ENCODE peak calls at places on chromosome 3, in seven cellular contexts. One of them, this sample, is unnamed.

GRCh38 chr3:183098538-183099025 is 714 bp downstream of the MCCC1 start:
- DNase-seq in astrocyte of the spinal cord: no peak
- DNase-seq in mesendoderm: no peak
- DNase-seq in stimulated activated CD8-positive, alpha-beta memory T cell treated with anti-CD3 and anti-CD28 coated beads, Interleukin-15, amount 100 ng/mL, for 1 hour: no peak
- DNase-seq in endothelial cell: no peak
- DNase-seq in AG08396: no peak
- DNase-seq in CD8-positive, alpha-beta memory T cell: no peak
- DNase-seq in this sample: no peak

GRCh38 chr3:72345237-72345878 is 502.9 kb downstream of the SHQ1 start:
- DNase-seq in stimulated activated CD8-positive, alpha-beta memory T cell treated with anti-CD3 and anti-CD28 coated beads, Interleukin-15, amount 100 ng/mL, for 1 hour: no peak
- DNase-seq in CD8-positive, alpha-beta memory T cell: no peak
- DNase-seq in AG08396: no peak
- DNase-seq in mesendoderm: peak; percentile 60
- DNase-seq in astrocyte of the spinal cord: no peak
- DNase-seq in endothelial cell: no peak
- DNase-seq in this sample: no peak

GRCh38 chr3:46845397-46845859 is 17.8 kb downstream of the MYL3 start:
- DNase-seq in stimulated activated CD8-positive, alpha-beta memory T cell treated with anti-CD3 and anti-CD28 coated beads, Interleukin-15, amount 100 ng/mL, for 1 hour: no peak
- DNase-seq in astrocyte of the spinal cord: peak; percentile 92
- DNase-seq in CD8-positive, alpha-beta memory T cell: no peak
- DNase-seq in mesendoderm: peak; percentile 92
- DNase-seq in endothelial cell: peak; percentile 2
- DNase-seq in AG08396: peak; percentile 77
- DNase-seq in this sample: no peak

GRCh38 chr3:10017636-10018292 is 8.5 kb upstream of the FANCD2 start:
- DNase-seq in astrocyte of the spinal cord: peak; percentile 66
- DNase-seq in mesendoderm: no peak
- DNase-seq in endothelial cell: no peak
- DNase-seq in stimulated activated CD8-positive, alpha-beta memory T cell treated with anti-CD3 and anti-CD28 coated beads, Interleukin-15, amount 100 ng/mL, for 1 hour: no peak
- DNase-seq in CD8-positive, alpha-beta memory T cell: no peak
- DNase-seq in AG08396: peak; percentile 27
- DNase-seq in this sample: no peak

GRCh38 chr3:49119439-49119838 is 1.2 kb downstream of the USP19 start:
- DNase-seq in CD8-positive, alpha-beta memory T cell: no peak
- DNase-seq in stimulated activated CD8-positive, alpha-beta memory T cell treated with anti-CD3 and anti-CD28 coated beads, Interleukin-15, amount 100 ng/mL, for 1 hour: no peak
- DNase-seq in AG08396: peak; percentile 81
- DNase-seq in mesendoderm: no peak
- DNase-seq in astrocyte of the spinal cord: no peak
- DNase-seq in endothelial cell: no peak
- DNase-seq in this sample: no peak

GRCh38 chr3:182843478-182843877 is 50.2 kb downstream of the ATP11B start:
- DNase-seq in mesendoderm: no peak
- DNase-seq in AG08396: no peak
- DNase-seq in astrocyte of the spinal cord: peak; percentile 6
- DNase-seq in endothelial cell: no peak
- DNase-seq in stimulated activated CD8-positive, alpha-beta memory T cell treated with anti-CD3 and anti-CD28 coated beads, Interleukin-15, amount 100 ng/mL, for 1 hour: no peak
- DNase-seq in CD8-positive, alpha-beta memory T cell: no peak
- DNase-seq in this sample: no peak

GRCh38 chr3:182909318-182910040 is 70.9 kb downstream of the DCUN1D1 start:
- DNase-seq in astrocyte of the spinal cord: peak; percentile 29
- DNase-seq in endothelial cell: no peak
- DNase-seq in mesendoderm: peak; percentile 37
- DNase-seq in stimulated activated CD8-positive, alpha-beta memory T cell treated with anti-CD3 and anti-CD28 coated beads, Interleukin-15, amount 100 ng/mL, for 1 hour: no peak
- DNase-seq in CD8-positive, alpha-beta memory T cell: no peak
- DNase-seq in AG08396: no peak
- DNase-seq in this sample: no peak

GRCh38 chr3:101104334-101104733 is 111.1 kb upstream of the ABI3BP start:
- DNase-seq in endothelial cell: no peak
- DNase-seq in AG08396: no peak
- DNase-seq in astrocyte of the spinal cord: no peak
- DNase-seq in stimulated activated CD8-positive, alpha-beta memory T cell treated with anti-CD3 and anti-CD28 coated beads, Interleukin-15, amount 100 ng/mL, for 1 hour: no peak
- DNase-seq in mesendoderm: no peak
- DNase-seq in CD8-positive, alpha-beta memory T cell: no peak
- DNase-seq in this sample: no peak

GRCh38 chr3:136994772-136995516 is 37.2 kb downstream of the IL20RB start:
- DNase-seq in stimulated activated CD8-positive, alpha-beta memory T cell treated with anti-CD3 and anti-CD28 coated beads, Interleukin-15, amount 100 ng/mL, for 1 hour: no peak
- DNase-seq in CD8-positive, alpha-beta memory T cell: no peak
- DNase-seq in astrocyte of the spinal cord: peak; percentile 71
- DNase-seq in AG08396: peak; percentile 46
- DNase-seq in endothelial cell: no peak
- DNase-seq in mesendoderm: no peak
- DNase-seq in this sample: peak; percentile 83

GRCh38 chr3:187799942-187800637 is 54.8 kb upstream of the BCL6 start:
- DNase-seq in endothelial cell: no peak
- DNase-seq in AG08396: no peak
- DNase-seq in astrocyte of the spinal cord: no peak
- DNase-seq in mesendoderm: no peak
- DNase-seq in stimulated activated CD8-positive, alpha-beta memory T cell treated with anti-CD3 and anti-CD28 coated beads, Interleukin-15, amount 100 ng/mL, for 1 hour: no peak
- DNase-seq in CD8-positive, alpha-beta memory T cell: no peak
- DNase-seq in this sample: no peak

GRCh38 chr3:64023861-64024223 is 548 bp upstream of the PSMD6 start:
- DNase-seq in astrocyte of the spinal cord: no peak
- DNase-seq in CD8-positive, alpha-beta memory T cell: no peak
- DNase-seq in endothelial cell: no peak
- DNase-seq in stimulated activated CD8-positive, alpha-beta memory T cell treated with anti-CD3 and anti-CD28 coated beads, Interleukin-15, amount 100 ng/mL, for 1 hour: no peak
- DNase-seq in AG08396: no peak
- DNase-seq in mesendoderm: no peak
- DNase-seq in this sample: no peak

GRCh38 chr3:70829101-70829500 is 516.7 kb upstream of the MDFIC2 start:
- DNase-seq in stimulated activated CD8-positive, alpha-beta memory T cell treated with anti-CD3 and anti-CD28 coated beads, Interleukin-15, amount 100 ng/mL, for 1 hour: no peak
- DNase-seq in astrocyte of the spinal cord: peak; percentile 84
- DNase-seq in mesendoderm: no peak
- DNase-seq in endothelial cell: no peak
- DNase-seq in CD8-positive, alpha-beta memory T cell: no peak
- DNase-seq in AG08396: peak; percentile 43
- DNase-seq in this sample: no peak

GRCh38 chr3:33202581-33203457 is 15.8 kb downstream of the SUSD5 start:
- DNase-seq in stimulated activated CD8-positive, alpha-beta memory T cell treated with anti-CD3 and anti-CD28 coated beads, Interleukin-15, amount 100 ng/mL, for 1 hour: no peak
- DNase-seq in astrocyte of the spinal cord: peak; percentile 58
- DNase-seq in endothelial cell: no peak
- DNase-seq in AG08396: no peak
- DNase-seq in CD8-positive, alpha-beta memory T cell: no peak
- DNase-seq in mesendoderm: no peak
- DNase-seq in this sample: peak; percentile 57

This sample was measured in breast epithelium.